ENCODE peak calls at places on chromosomes 2 and 18, in four cellular contexts. X, K, H and A are unnamed samples.

GRCh38 chr2:196677404-196677803 is 37.9 kb downstream of the CCDC150 start:
- DNase-seq in X (no peak), H (no peak), K (no peak), A (peak; percentile 41)

GRCh38 chr18:25669741-25670140 is 317.8 kb upstream of the ZNF521 start:
- DNase-seq in H (no peak), X (no peak), K (no peak), A (peak; percentile 7)

GRCh38 chr2:25252291-25253152 is 84.1 kb upstream of the POMC start:
- DNase-seq in H (peak; percentile 80), K (no peak), X (peak; percentile 78), A (peak; percentile 31)

GRCh38 chr18:3998698-3999333 is 456.3 kb downstream of the DLGAP1 start:
- DNase-seq in H (peak; percentile 21), K (peak; percentile 34), X (no peak), A (peak; percentile 34)

GRCh38 chr2:46145017-46145416 is 152.2 kb upstream of the EPAS1 start:
- DNase-seq in H (no peak), X (no peak), K (no peak), A (no peak)

GRCh38 chr2:227793148-227793722 is 20.4 kb upstream of the CCL20 start:
- DNase-seq in X (no peak), K (no peak), H (no peak), A (no peak)

GRCh38 chr2:95261602-95262001 is 12.6 kb upstream of the PROM2 start:
- DNase-seq in X (no peak), K (peak; percentile 67), H (no peak), A (no peak)

GRCh38 chr2:204124140-204124750 is 187.7 kb downstream of the ICOS start:
- DNase-seq in K (no peak), H (no peak), X (no peak), A (no peak)

GRCh38 chr18:2515908-2516625 is 55.2 kb downstream of the METTL4 start:
- DNase-seq in H (no peak), X (no peak), K (peak; percentile 63), A (peak; percentile 89)

GRCh38 chr2:222213084-222213483 is 85.7 kb downstream of the PAX3 start:
- DNase-seq in H (no peak), K (no peak), X (no peak), A (no peak)

GRCh38 chr2:158761626-158762025 is 33.5 kb upstream of the DAPL1 start:
- DNase-seq in X (no peak), H (peak; percentile 68), K (peak; percentile 33), A (peak; percentile 16)

GRCh38 chr2:155298001-155298400 is 599.5 kb downstream of the KCNJ3 start:
- DNase-seq in H (no peak), K (no peak), X (no peak), A (no peak)

GRCh38 chr2:168132389-168132788 is 115.0 kb downstream of the STK39 start:
- DNase-seq in X (no peak), H (no peak), K (no peak), A (no peak)

DNA sequence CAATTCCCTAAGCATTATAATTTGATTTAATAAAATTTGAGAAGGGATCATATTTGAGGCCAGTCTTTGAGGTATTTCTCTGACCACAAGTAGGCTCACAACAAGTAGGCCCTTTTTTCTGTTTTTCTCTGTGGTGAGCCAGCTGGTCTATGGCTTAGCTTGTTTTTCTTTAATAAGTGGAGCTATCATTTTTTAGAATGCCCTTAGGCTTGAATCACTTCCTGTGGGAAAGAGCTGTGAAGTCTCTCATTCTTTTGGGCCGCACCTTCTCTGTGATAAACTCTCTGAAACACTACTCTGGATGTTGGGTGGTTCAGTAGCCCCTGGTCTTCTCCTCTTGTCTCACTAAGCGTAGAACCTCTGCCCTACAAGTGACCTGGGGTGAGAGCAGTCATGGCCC is 235.9 kb downstream of the SUCLG1 start:
- DNase-seq in X (no peak), K (no peak), H (no peak), A (peak; percentile 0)
- TF ChIP-seq CTCF in X (no peak), K (no peak), H (no peak), A (no peak)

GRCh38 chr2:64780041-64780440 is 126.3 kb upstream of the SERTAD2 start:
- DNase-seq in K (no peak), X (no peak), H (no peak), A (no peak)
- H3K27ac ChIP-seq in K (no peak overlapping the region), X (no peak overlapping the region), H (no peak overlapping the region), A (peak overlapping the region; percentile 37)

GRCh38 chr2:157327200-157327599 is 1.6 kb upstream of the ERMN start:
- DNase-seq in X (no peak), H (no peak), K (no peak), A (no peak)
- H3K4me3 ChIP-seq in X (no peak overlapping the region), H (no peak overlapping the region), K (no peak overlapping the region), A (no peak overlapping the region)

GRCh38 chr2:3682811-3683210 is 20.6 kb upstream of the DCDC2C start:
- DNase-seq in K (no peak), X (no peak), H (no peak), A (peak; percentile 14)

GRCh38 chr2:3679180-3679579 is 21.2 kb downstream of the ALLC start:
- DNase-seq in X (no peak), K (no peak), H (no peak), A (no peak)

GRCh38 chr2:3681625-3682024 is 21.8 kb upstream of the DCDC2C start:
- DNase-seq in K (no peak), H (no peak), X (no peak), A (no peak)

GRCh38 chr2:3679616-3680393 is 21.8 kb downstream of the ALLC start:
- DNase-seq in K (no peak), X (no peak), H (no peak), A (no peak)

DNA sequence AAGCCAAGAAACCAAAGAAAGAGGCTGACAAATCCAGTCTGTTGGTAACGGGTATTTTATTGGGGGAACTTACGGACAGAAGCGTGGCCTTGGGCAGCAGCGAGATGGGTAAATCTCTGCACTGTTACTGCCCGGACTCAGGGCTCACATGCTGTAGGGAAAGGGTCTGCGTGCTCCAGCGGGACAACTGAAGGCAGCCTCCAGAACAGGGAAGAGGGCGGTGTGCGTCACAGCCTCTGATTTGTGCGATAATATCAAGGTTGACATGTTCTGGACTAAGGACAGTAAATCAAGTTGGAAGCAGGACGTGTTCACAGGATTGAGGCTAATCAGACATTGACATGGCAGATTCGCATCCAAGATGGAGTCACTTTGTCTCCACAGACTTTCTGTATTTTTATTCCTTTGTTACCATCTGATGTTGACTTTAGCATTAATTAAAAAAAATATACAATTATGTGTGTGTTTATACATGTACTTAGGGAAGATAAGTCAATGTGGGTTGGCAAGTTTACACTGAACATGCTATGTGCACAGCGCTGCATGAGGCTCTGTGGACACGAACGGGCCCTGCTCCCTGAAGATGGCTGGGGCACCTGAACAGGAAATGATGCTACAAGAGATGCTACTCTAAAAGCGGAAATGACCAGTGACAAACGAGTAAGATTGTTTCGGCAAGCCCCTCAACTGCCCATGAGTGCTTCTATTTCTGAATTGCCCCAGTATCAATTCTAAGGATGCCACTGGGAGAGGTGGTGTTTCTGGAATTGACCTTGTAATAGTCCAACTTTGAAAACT is 22.6 kb upstream of the DCDC2C start:
- DNase-seq in K (no peak), H (no peak), X (no peak), A (no peak)
- TF ChIP-seq CTCF in K (no peak), H (no peak), X (no peak), A (no peak)

GRCh38 chr2:109316091-109316490 is 187.1 kb downstream of the SH3RF3 start:
- DNase-seq in X (no peak), K (no peak), H (no peak), A (no peak)

GRCh38 chr2:109313343-109313742 is 184.3 kb downstream of the SH3RF3 start:
- DNase-seq in H (no peak), K (no peak), X (no peak), A (no peak)

GRCh38 chr2:109312902-109313301 is 183.9 kb downstream of the SH3RF3 start:
- DNase-seq in K (no peak), H (no peak), X (no peak), A (no peak)

GRCh38 chr2:109306190-109306589 is 177.2 kb downstream of the SH3RF3 start:
- DNase-seq in H (no peak), K (no peak), X (no peak), A (no peak)

GRCh38 chr2:109311771-109312170 is 182.8 kb downstream of the SH3RF3 start:
- DNase-seq in H (no peak), K (no peak), X (no peak), A (no peak)
- H3K27ac ChIP-seq in H (no peak overlapping the region), K (no peak overlapping the region), X (no peak overlapping the region), A (no peak overlapping the region)

GRCh38 chr2:107584577-107584976 is 242.1 kb upstream of the RGPD4 start:
- DNase-seq in K (no peak), H (no peak), X (no peak), A (no peak)
- H3K4me3 ChIP-seq in K (no peak overlapping the region), H (no peak overlapping the region), X (no peak overlapping the region), A (no peak overlapping the region)